ENCODE peak calls at places on chromosome 12, in seven cellular contexts. R is activated CD8-positive, alpha-beta memory T cell treated with anti-CD3 and anti-CD28 coated beads, Interleukin-2, amount 50 U/mL, for 48 hours; C is SJCRH30; Y is HFF-Myc; Q is GM12864; Z is foreskin fibroblast; A is endothelial cell. M is an unnamed sample.

GRCh38 chr12:115306380-115306779 is 622.4 kb upstream of the TBX3 start:
- DNase-seq in R (no peak), C (no peak), Y (no peak), Q (no peak), Z (no peak), A (no peak), M (no peak)

GRCh38 chr12:63410197-63410596 is 258.1 kb downstream of the DPY19L2 start:
- DNase-seq in R (no peak), C (no peak), Y (no peak), Q (no peak), Z (no peak), A (no peak), M (no peak)

GRCh38 chr12:47340391-47341015 is 260.7 kb upstream of the AMIGO2 start:
- DNase-seq in R (no peak), C (no peak), Y (no peak), Q (no peak), Z (no peak), A (no peak), M (no peak)

GRCh38 chr12:3150308-3150670 is 73.1 kb downstream of the TSPAN9 start:
- DNase-seq in R (no peak), C (no peak), Y (no peak), Q (no peak), Z (no peak), A (no peak), M (no peak)

GRCh38 chr12:52360663-52361271 is 6.5 kb downstream of the KRT85 start:
- DNase-seq in R (no peak), C (peak; percentile 26), Y (no peak), Q (no peak), Z (no peak), A (no peak), M (no peak)

GRCh38 chr12:105485321-105485910 is 154.9 kb downstream of the C12orf75 start:
- DNase-seq in R (no peak), C (no peak), Y (no peak), Q (no peak), Z (peak; percentile 6), A (peak; percentile 34), M (peak; percentile 72)

GRCh38 chr12:121095544-121096198 is 37.0 kb upstream of the P2RX7 start:
- DNase-seq in R (peak; percentile 92), C (peak; percentile 66), Y (peak; percentile 5), Q (peak; percentile 24), Z (peak; percentile 73), A (peak; percentile 91), M (peak; percentile 76)

GRCh38 chr12:94704452-94704871 is 54.1 kb upstream of the TMCC3 start:
- DNase-seq in R (no peak), C (no peak), Y (peak; percentile 31), Q (no peak), Z (peak; percentile 89), A (no peak), M (no peak)

GRCh38 chr12:119338593-119339363 is 4.2 kb downstream of the CCDC60 start:
- DNase-seq in R (no peak), C (no peak), Y (no peak), Q (no peak), Z (no peak), A (no peak), M (no peak)

GRCh38 chr12:88298761-88299242 is 156.7 kb downstream of the TMTC3 start:
- DNase-seq in R (peak; percentile 50), C (no peak), Y (peak; percentile 14), Q (peak; percentile 15), Z (peak; percentile 68), A (no peak), M (no peak)

GRCh38 chr12:129844662-129845061 is 59.2 kb downstream of the TMEM132D start:
- DNase-seq in R (no peak), C (no peak), Y (no peak), Q (no peak), Z (no peak), A (no peak), M (no peak)

GRCh38 chr12:84763112-84763511 is 149.5 kb downstream of the SLC6A15 start:
- DNase-seq in R (no peak), C (no peak), Y (no peak), Q (no peak), Z (peak; percentile 77), A (no peak), M (no peak)

GRCh38 chr12:128120035-128120434 is 146.9 kb upstream of the TMEM132C start:
- DNase-seq in R (no peak), C (no peak), Y (no peak), Q (no peak), Z (no peak), A (no peak), M (no peak)

M was measured in left cardiac atrium.